ENCODE peak calls at places on chromosomes 4 and X, in five cellular contexts. K, R, J, W and T are unnamed samples.

GRCh38 chr4:1060646-1061371 is 49.4 kb downstream of the FGFRL1 start:
- DNase-seq in J (no peak), K (no peak), R (peak), W (no peak), T (no peak)

GRCh38 chrX:15815779-15816452 is 25.6 kb downstream of the ZRSR2 start:
- DNase-seq in W (no peak), R (no peak), J (no peak), K (no peak), T (peak)

GRCh38 chr4:113411496-113411938 is 350.0 kb downstream of the CAMK2D start:
- DNase-seq in W (no peak), R (no peak), J (no peak), K (no peak), T (no peak)

GRCh38 chr4:52126946-52127345 is 75.8 kb downstream of the SPATA18 start:
- DNase-seq in J (no peak), R (no peak), W (no peak), K (no peak), T (no peak)

GRCh38 chr4:41181037-41181436 is 33.3 kb downstream of the APBB2 start:
- DNase-seq in W (no peak), K (no peak), R (no peak), J (no peak), T (no peak)

GRCh38 chr4:72468904-72469502 is 100.0 kb downstream of the ADAMTS3 start:
- DNase-seq in W (no peak), R (no peak), K (no peak), J (no peak), T (peak)

GRCh38 chr4:74283614-74284013 is 24.7 kb upstream of the EPGN start:
- DNase-seq in R (no peak), K (no peak), W (no peak), J (no peak), T (no peak)

GRCh38 chrX:23598561-23598960 is 68.7 kb upstream of the PRDX4 start:
- DNase-seq in K (no peak), R (no peak), J (no peak), W (no peak), T (no peak)

GRCh38 chrX:4909245-4909830 is 1195.9 kb upstream of the PRKX start:
- DNase-seq in R (no peak), K (no peak), J (no peak), W (no peak), T (no peak)

GRCh38 chr4:57064811-57065711 is 45.1 kb downstream of the IGFBP7 start:
- DNase-seq in W (no peak), J (no peak), K (no peak), R (no peak), T (no peak)

GRCh38 chr4:180391613-180392012 is 1851.6 kb upstream of the TENM3 start:
- DNase-seq in J (no peak), K (no peak), R (no peak), W (no peak), T (no peak)

GRCh38 chr4:3773552-3774001 is 7.4 kb downstream of the ADRA2C start:
- DNase-seq in R (no peak), J (no peak), K (no peak), W (no peak), T (peak)